ENCODE peak calls at places on chromosomes 16 and 17, in eight cellular contexts. L, T, P, X, G, J, R and I are unnamed samples.

GRCh38 chr17:36198831-36199465 is 2.4 kb upstream of the CCL3L1 start:
- DNase-seq in L (no peak), T (no peak), P (no peak), X (peak), G (peak), J (no peak), R (no peak), I (no peak)

GRCh38 chr17:42702446-42702845 is 20.1 kb downstream of the CNTNAP1 start:
- DNase-seq in L (no peak), T (no peak), P (no peak), X (no peak), G (no peak), J (no peak), R (no peak), I (no peak)

GRCh38 chr17:83152745-83153611 is 73.6 kb downstream of the METRNL start:
- DNase-seq in L (no peak), T (no peak), P (no peak), X (no peak), G (peak), J (no peak), R (peak), I (no peak)

GRCh38 chr17:76452102-76452645 is 778 bp downstream of the UBE2O start:
- DNase-seq in L (no peak), T (no peak), P (no peak), X (no peak), G (no peak), J (no peak), R (no peak), I (no peak)

GRCh38 chr17:19311421-19312215 is 50.9 kb downstream of the B9D1 start:
- DNase-seq in L (no peak), T (no peak), P (no peak), X (no peak), G (no peak), J (no peak), R (no peak), I (no peak)

GRCh38 chr17:78391843-78392242 is 13.4 kb downstream of the PGS1 start:
- DNase-seq in L (no peak), T (peak), P (peak), X (no peak), G (no peak), J (no peak), R (no peak), I (peak)

GRCh38 chr16:85460983-85461813 is 151.9 kb upstream of the GSE1 start:
- DNase-seq in L (no peak), T (peak), P (peak), X (no peak), G (no peak), J (no peak), R (no peak), I (no peak)

GRCh38 chr16:13856811-13857511 is 63.0 kb upstream of the ERCC4 start:
- DNase-seq in L (no peak), T (peak), P (no peak), X (no peak), G (no peak), J (no peak), R (no peak), I (no peak)

GRCh38 chr16:88799569-88800276 is 3.9 kb upstream of the CDT1 start:
- DNase-seq in L (no peak), T (no peak), P (no peak), X (no peak), G (no peak), J (no peak), R (no peak), I (no peak)

GRCh38 chr16:49559242-49559641 is 185.6 kb downstream of the C16orf78 start:
- DNase-seq in L (no peak), T (no peak), P (no peak), X (no peak), G (no peak), J (no peak), R (no peak), I (no peak)

GRCh38 chr16:56594292-56594619 is 4.9 kb downstream of the MT3 start:
- DNase-seq in L (no peak), T (no peak), P (no peak), X (no peak), G (no peak), J (no peak), R (no peak), I (no peak)

GRCh38 chr16:65888201-65888600 is 478.3 kb upstream of the CDH5 start:
- DNase-seq in L (no peak), T (no peak), P (peak), X (no peak), G (no peak), J (no peak), R (no peak), I (no peak)

GRCh38 chr16:29962344-29962994 is 590 bp downstream of the TMEM219 start:
- DNase-seq in L (no peak), T (peak), P (no peak), X (no peak), G (peak), J (no peak), R (peak), I (no peak)

GRCh38 chr16:3878610-3879009 is 1.9 kb downstream of the CREBBP start:
- DNase-seq in L (no peak), T (no peak), P (no peak), X (no peak), G (peak), J (no peak), R (no peak), I (no peak)

GRCh38 chr16:64391009-64391663 is 730.7 kb downstream of the CDH11 start:
- DNase-seq in L (no peak), T (peak), P (peak), X (no peak), G (no peak), J (no peak), R (no peak), I (peak)